ENCODE peak calls at places on chromosomes 4 and X, in four cellular contexts. T is OCI-LY7; Q is CD8-positive, alpha-beta T cell; R is nephron progenitor cell. N is an unnamed sample.
A peak's percentile ranks its signal among the peaks of the same experiment; 100 is the strongest.

GRCh38 chr4:90241008-90241407 is 113.8 kb downstream of the CCSER1 start:
- DNase-seq in T (no peak), Q (no peak), R (no peak), N (no peak)

GRCh38 chrX:150211988-150212387 is 151.1 kb upstream of the MAMLD1 start:
- DNase-seq in T (no peak), Q (no peak), R (no peak), N (no peak)

GRCh38 chrX:107823456-107823855 is 2.2 kb upstream of the MID2 start:
- DNase-seq in T (no peak), Q (no peak), R (no peak), N (no peak)

GRCh38 chrX:149259241-149259640 is 245.9 kb downstream of the IDS start:
- DNase-seq in T (no peak), Q (no peak), R (no peak), N (no peak)

GRCh38 chr4:26991057-26991456 is 130.4 kb downstream of the STIM2 start:
- DNase-seq in T (no peak), Q (no peak), R (no peak), N (no peak)

GRCh38 chr4:173506780-173507211 is 23.2 kb downstream of the HAND2 start:
- DNase-seq in T (no peak), Q (no peak), R (peak; percentile 42), N (peak; percentile 38)

GRCh38 chr4:14545796-14546195 is 456.5 kb upstream of the CPEB2 start:
- DNase-seq in T (no peak), Q (no peak), R (no peak), N (no peak)

GRCh38 chr4:121738780-121739547 is 26.0 kb downstream of the SMIM43 start:
- DNase-seq in T (no peak), Q (no peak), R (no peak), N (no peak)

GRCh38 chr4:2806392-2807355 is 13.8 kb downstream of the SH3BP2 start:
- DNase-seq in T (no peak), Q (no peak), R (no peak), N (no peak)

GRCh38 chr4:1255151-1255550 is 6.2 kb upstream of the CTBP1 start:
- DNase-seq in T (no peak), Q (no peak), R (no peak), N (no peak)

DNA sequence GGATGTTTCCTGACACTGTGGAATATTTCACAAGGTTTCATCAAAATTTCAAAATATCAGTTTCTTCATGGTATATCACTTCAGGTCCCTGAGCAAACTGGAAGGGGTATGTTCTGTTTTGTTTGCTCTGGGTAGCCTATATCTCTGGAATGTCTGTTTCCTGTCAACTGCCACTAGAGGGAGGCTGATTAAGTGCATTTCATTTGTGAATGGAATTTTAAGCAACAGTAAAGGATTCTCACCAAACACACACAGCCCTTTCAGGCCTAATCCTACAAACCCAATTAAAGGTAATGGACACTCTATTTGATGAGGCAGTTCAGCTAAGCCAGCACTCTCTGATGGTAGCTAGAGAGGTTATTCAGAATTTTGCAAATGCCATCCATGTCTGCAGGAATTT is 307.1 kb downstream of the TEX13A start:
- DNase-seq in T (peak; percentile 0), Q (no peak), R (no peak), N (no peak)
- TF ChIP-seq CTCF in T (peak; percentile 47), Q (peak; percentile 26), R (no peak), N (peak; percentile 19)

GRCh38 chr4:67892905-67893304 is 9.1 kb upstream of the TMPRSS11D start:
- DNase-seq in T (no peak), Q (no peak), R (no peak), N (peak; percentile 13)
- TF ChIP-seq CTCF in T (no peak), Q (no peak), R (no peak), N (no peak)

GRCh38 chr4:98771959-98772619 is 113.7 kb upstream of the TSPAN5 start:
- DNase-seq in T (no peak), Q (no peak), R (no peak), N (no peak)

GRCh38 chr4:98775672-98776071 is 117.3 kb upstream of the TSPAN5 start:
- DNase-seq in T (no peak), Q (no peak), R (no peak), N (no peak)

GRCh38 chr4:98778206-98778605 is 119.8 kb upstream of the TSPAN5 start:
- DNase-seq in T (no peak), Q (no peak), R (no peak), N (no peak)

GRCh38 chr4:98779021-98779420 is 120.6 kb upstream of the TSPAN5 start:
- DNase-seq in T (no peak), Q (no peak), R (no peak), N (no peak)

DNA sequence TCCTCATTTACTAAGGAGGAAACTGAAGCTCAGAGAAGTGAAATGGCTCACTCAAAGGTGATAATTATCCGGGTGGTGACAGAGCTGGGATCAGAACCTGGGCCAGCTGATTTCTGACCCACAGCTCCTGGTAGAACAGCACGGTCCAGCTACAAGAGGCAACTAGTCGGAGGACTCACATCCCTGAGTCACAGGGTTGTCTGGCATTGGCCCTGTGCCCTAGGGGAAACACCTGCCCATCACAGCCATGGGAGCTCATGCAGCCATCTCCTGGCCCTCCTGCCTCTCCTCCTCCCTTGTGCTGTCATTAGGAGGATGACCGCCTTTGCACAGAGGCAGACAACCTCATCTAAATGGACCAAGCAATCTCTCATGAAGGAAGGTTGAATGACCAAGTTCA is 115.2 kb upstream of the TSPAN5 start:
- DNase-seq in T (no peak), Q (no peak), R (no peak), N (no peak)
- TF ChIP-seq CTCF in T (no peak), Q (no peak), R (no peak), N (no peak)

DNA sequence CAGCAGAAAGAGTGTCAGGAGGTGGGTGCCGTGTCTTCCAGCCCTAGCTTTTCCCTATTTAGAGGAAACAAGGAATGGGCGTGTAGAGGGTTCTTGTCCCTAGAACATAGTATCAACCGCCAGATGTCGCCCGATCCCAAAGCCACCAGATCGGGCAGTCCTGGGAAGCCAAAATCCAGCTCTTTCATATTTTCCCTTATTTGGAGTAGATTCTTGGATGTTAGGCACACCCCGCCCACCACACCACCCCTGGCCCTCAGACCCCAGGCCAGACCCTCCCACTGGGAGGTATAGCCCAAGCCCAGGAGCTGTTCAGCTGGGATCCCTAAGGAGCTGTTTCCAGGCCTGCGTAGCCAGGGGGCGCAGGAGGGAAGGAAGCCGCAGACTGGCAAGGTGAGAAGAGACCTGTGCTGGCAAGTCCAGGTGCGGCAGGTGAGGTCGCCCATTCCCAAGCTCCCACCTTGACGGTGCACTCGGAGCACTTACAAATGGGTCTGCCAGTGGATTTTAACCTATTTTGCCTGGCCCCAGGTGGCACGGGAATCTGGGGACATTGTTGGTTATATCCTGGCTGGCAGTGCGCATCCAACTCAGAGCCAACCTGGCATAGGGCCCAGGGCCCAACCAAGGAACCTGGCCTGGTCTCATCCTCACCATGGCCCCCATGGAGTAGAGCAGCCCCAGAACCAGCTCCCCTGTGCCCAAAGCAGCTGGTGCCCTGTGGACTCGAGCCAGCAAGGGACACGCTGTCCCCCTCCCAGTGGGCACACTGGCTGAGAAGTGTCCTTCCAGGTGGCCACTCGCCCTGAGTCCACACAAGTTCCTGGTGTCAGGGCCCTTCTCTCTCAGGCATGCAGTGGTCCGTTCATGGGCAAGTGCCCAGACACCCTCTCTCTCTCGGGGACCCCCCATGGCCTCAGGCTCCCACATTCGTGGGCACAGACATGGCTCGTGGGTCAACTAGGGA is 811 bp downstream of the FLNA start:
- DNase-seq in T (no peak), Q (no peak), R (peak; percentile 65), N (peak; percentile 81)
- TF ChIP-seq CTCF in T (peak; percentile 5), Q (peak; percentile 28), R (peak; percentile 34), N (peak; percentile 77)

GRCh38 chrX:56788717-56789122 is 59.7 kb downstream of the NBDY start:
- DNase-seq in T (peak; percentile 25), Q (peak; percentile 83), R (no peak), N (peak; percentile 75)
- TF ChIP-seq CTCF in T (peak; percentile 50), Q (no peak), R (no peak), N (peak; percentile 63)

DNA sequence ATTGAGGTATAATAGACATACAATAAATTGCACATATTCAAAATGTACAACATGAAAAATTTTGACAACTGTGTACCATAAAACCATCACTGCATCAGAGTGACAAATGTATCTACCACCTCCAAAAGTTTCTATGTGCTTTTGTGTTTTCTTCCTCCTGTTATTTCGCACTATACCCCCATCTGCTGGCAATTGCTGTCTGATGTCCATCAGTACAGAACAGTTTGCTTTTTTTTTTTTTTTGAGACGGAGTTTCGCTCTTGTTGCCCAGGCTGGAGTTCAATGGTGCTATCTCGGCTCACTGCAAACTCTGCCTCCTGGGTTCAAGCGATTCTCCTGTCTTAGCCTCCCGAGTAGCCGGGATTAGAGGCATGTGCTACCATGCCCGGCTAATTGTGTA is 154.3 kb upstream of the GIMD1 start:
- DNase-seq in T (no peak), Q (no peak), R (no peak), N (peak; percentile 35)
- TF ChIP-seq CTCF in T (peak; percentile 15), Q (no peak), R (no peak), N (peak; percentile 20)

GRCh38 chr4:24010994-24011393 is 121.1 kb upstream of the PPARGC1A start:
- DNase-seq in T (no peak), Q (no peak), R (no peak), N (no peak)
- TF ChIP-seq CTCF in T (no peak), Q (no peak), R (no peak), N (no peak)

N was measured in WERI-Rb-1.